ENCODE peak calls at places on chromosome 21, in four cellular contexts. One of them, this sample, is unnamed.

GRCh38 chr21:36388835-36389234 is 3.6 kb downstream of the CHAF1B start:
- DNase-seq in K562: no peak
- DNase-seq in HL-60: no peak
- DNase-seq in GM12878: no peak
- DNase-seq in this sample: no peak

GRCh38 chr21:37551406-37552355 is 185.1 kb downstream of the DYRK1A start:
- DNase-seq in K562: no peak
- DNase-seq in HL-60: no peak
- DNase-seq in GM12878: no peak
- DNase-seq in this sample: no peak

GRCh38 chr21:37496972-37497371 is 130.4 kb downstream of the DYRK1A start:
- DNase-seq in K562: no peak
- DNase-seq in HL-60: no peak
- DNase-seq in GM12878: no peak
- DNase-seq in this sample: no peak

GRCh38 chr21:28516011-28516410 is 476.7 kb downstream of the LTN1 start:
- DNase-seq in K562: no peak
- DNase-seq in HL-60: no peak
- DNase-seq in GM12878: no peak
- DNase-seq in this sample: no peak

GRCh38 chr21:46054447-46054846 is 43.5 kb upstream of the COL6A2 start:
- DNase-seq in K562: no peak
- DNase-seq in HL-60: no peak
- DNase-seq in GM12878: no peak
- DNase-seq in this sample: no peak

GRCh38 chr21:27526451-27526850 is 559.6 kb upstream of the ADAMTS5 start:
- DNase-seq in K562: no peak
- DNase-seq in HL-60: no peak
- DNase-seq in GM12878: no peak
- DNase-seq in this sample: no peak

GRCh38 chr21:16330340-16331319 is 600.8 kb downstream of the USP25 start:
- DNase-seq in K562: no peak
- DNase-seq in HL-60: peak
- DNase-seq in GM12878: no peak
- DNase-seq in this sample: no peak

GRCh38 chr21:17460094-17460493 is 52.7 kb upstream of the CXADR start:
- DNase-seq in K562: no peak
- DNase-seq in HL-60: no peak
- DNase-seq in GM12878: no peak
- DNase-seq in this sample: no peak

GRCh38 chr21:37642493-37642892 is 273.8 kb downstream of the KCNJ6 start:
- DNase-seq in K562: peak
- DNase-seq in HL-60: peak
- DNase-seq in GM12878: no peak
- DNase-seq in this sample: no peak

GRCh38 chr21:25385912-25386474 is 221.3 kb downstream of the MRPL39 start:
- DNase-seq in K562: peak
- DNase-seq in HL-60: no peak
- DNase-seq in GM12878: no peak
- DNase-seq in this sample: no peak

GRCh38 chr21:45894107-45894810 is 87.3 kb upstream of the COL6A1 start:
- DNase-seq in K562: no peak
- DNase-seq in HL-60: no peak
- DNase-seq in GM12878: no peak
- DNase-seq in this sample: no peak

GRCh38 chr21:37552496-37553399 is 186.2 kb downstream of the DYRK1A start:
- DNase-seq in K562: no peak
- DNase-seq in HL-60: no peak
- DNase-seq in GM12878: no peak
- DNase-seq in this sample: no peak

GRCh38 chr21:46210378-46211136 is 18.0 kb downstream of the LSS start:
- DNase-seq in K562: no peak
- DNase-seq in HL-60: no peak
- DNase-seq in GM12878: no peak
- DNase-seq in this sample: no peak

GRCh38 chr21:26966978-26967913 is at the start of gene ADAMTS5:
- DNase-seq in K562: no peak
- DNase-seq in HL-60: peak
- DNase-seq in GM12878: no peak
- DNase-seq in this sample: peak

GRCh38 chr21:14541840-14542495 is 4.1 kb downstream of the SAMSN1 start:
- DNase-seq in K562: no peak
- DNase-seq in HL-60: no peak
- DNase-seq in GM12878: no peak
- DNase-seq in this sample: no peak

GRCh38 chr21:38760017-38760761 is 45.5 kb upstream of the ETS2 start:
- DNase-seq in K562: no peak
- DNase-seq in HL-60: no peak
- DNase-seq in GM12878: no peak
- DNase-seq in this sample: no peak
- TF ChIP-seq SPI1 in K562: no peak
- TF ChIP-seq SPI1 in HL-60: no peak
- TF ChIP-seq SPI1 in GM12878: no peak
- TF ChIP-seq SPI1 in this sample: no peak

DNA sequence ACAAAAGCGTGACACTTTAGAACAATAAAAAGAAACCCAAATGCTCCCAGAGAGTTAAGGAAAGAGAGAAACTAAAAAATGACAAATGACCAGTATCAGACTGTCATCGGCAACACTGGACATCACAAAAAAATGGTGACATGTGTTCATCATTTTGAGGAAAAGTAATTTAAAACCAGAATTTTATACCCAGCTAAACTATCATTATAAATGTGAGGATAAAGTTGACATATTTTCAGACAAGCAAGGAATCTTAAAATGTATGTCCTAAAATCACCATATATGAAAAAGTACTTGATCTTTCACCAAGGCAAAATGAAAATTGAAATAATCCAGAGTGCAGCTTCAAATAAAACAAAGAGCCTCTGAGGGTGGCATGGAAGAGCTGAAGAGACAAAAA is 1.3 kb upstream of the KRTAP10-11 start:
- DNase-seq in K562: no peak
- DNase-seq in HL-60: no peak
- DNase-seq in GM12878: no peak
- DNase-seq in this sample: no peak
- TF ChIP-seq SPI1 in K562: no peak
- TF ChIP-seq SPI1 in HL-60: no peak
- TF ChIP-seq SPI1 in GM12878: no peak
- TF ChIP-seq SPI1 in this sample: no peak

GRCh38 chr21:35179990-35180557 is 131.0 kb upstream of the RUNX1 start:
- DNase-seq in K562: no peak
- DNase-seq in HL-60: no peak
- DNase-seq in GM12878: no peak
- DNase-seq in this sample: no peak

GRCh38 chr21:35178098-35178497 is 129.0 kb upstream of the RUNX1 start:
- DNase-seq in K562: no peak
- DNase-seq in HL-60: no peak
- DNase-seq in GM12878: no peak
- DNase-seq in this sample: no peak

GRCh38 chr21:35178812-35179211 is 129.7 kb upstream of the RUNX1 start:
- DNase-seq in K562: no peak
- DNase-seq in HL-60: no peak
- DNase-seq in GM12878: no peak
- DNase-seq in this sample: no peak
- TF ChIP-seq SPI1 in K562: no peak
- TF ChIP-seq SPI1 in HL-60: no peak
- TF ChIP-seq SPI1 in GM12878: no peak
- TF ChIP-seq SPI1 in this sample: no peak

GRCh38 chr21:31351438-31351837 is 7.4 kb upstream of the TIAM1 start:
- DNase-seq in K562: no peak
- DNase-seq in HL-60: no peak
- DNase-seq in GM12878: no peak
- DNase-seq in this sample: no peak
- TF ChIP-seq SPI1 in K562: no peak
- TF ChIP-seq SPI1 in HL-60: no peak
- TF ChIP-seq SPI1 in GM12878: no peak
- TF ChIP-seq SPI1 in this sample: no peak

GRCh38 chr21:30430170-30430655 is at the start of gene KRTAP13-4:
- DNase-seq in K562: no peak
- DNase-seq in HL-60: no peak
- DNase-seq in GM12878: no peak
- DNase-seq in this sample: no peak

GRCh38 chr21:30439975-30440374 is at the start of gene KRTAP15-1:
- DNase-seq in K562: no peak
- DNase-seq in HL-60: no peak
- DNase-seq in GM12878: no peak
- DNase-seq in this sample: no peak

GRCh38 chr21:30436986-30437385 is 3.1 kb upstream of the KRTAP15-1 start:
- DNase-seq in K562: no peak
- DNase-seq in HL-60: no peak
- DNase-seq in GM12878: no peak
- DNase-seq in this sample: no peak

DNA sequence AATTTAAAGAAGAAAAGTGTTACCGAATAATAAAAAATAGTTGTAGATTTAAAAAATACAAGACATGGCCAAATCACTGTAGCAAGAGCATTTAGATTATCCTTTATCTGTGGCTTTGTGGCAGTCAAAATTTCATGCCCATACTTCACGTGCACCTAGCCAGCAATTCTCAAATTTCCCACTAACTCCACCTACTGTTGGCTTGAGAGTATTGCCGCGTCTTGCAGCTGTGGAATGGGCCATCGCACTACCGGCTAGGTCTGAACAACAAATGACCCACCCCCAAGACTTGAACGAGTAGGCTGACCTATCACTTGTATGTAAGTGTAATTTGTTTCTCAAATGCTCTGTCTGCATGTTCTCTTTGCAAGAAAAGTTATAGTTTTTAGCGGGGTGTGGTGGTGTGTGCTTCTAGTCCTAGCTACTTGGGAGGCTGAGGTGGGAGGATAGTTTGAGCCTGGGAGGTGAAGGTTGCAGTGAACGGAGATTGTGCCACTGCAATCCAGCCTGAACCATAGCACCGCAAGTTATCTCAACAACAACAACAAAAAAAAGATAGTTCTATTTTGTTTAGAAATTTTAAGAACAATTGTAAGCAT is 4.1 kb downstream of the KRTAP13-4 start:
- DNase-seq in K562: peak
- DNase-seq in HL-60: peak
- DNase-seq in GM12878: no peak
- DNase-seq in this sample: no peak
- TF ChIP-seq SPI1 in K562: no peak
- TF ChIP-seq SPI1 in HL-60: no peak
- TF ChIP-seq SPI1 in GM12878: no peak
- TF ChIP-seq SPI1 in this sample: no peak

DNA sequence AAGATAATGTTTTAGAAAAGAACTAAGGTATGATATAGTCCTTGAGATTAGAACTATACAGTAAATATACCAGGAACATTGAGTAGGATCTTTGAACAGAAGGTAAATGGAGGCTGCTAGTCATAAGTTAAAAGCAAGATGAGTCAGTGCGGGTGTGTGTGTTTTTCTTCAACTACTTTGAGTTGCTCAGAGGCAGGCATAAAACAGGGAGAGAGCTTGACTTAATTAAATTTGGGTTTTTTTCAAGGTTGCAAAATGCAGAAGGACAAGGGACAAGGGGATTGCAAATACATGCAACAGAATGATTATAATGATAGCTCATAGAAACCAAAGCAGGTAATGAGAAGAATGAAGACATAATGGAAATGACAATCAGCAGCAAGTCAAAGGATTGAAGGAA is 815.1 kb downstream of the NCAM2 start:
- DNase-seq in K562: no peak
- DNase-seq in HL-60: no peak
- DNase-seq in GM12878: no peak
- DNase-seq in this sample: no peak
- TF ChIP-seq SPI1 in K562: no peak
- TF ChIP-seq SPI1 in HL-60: no peak
- TF ChIP-seq SPI1 in GM12878: no peak
- TF ChIP-seq SPI1 in this sample: no peak

DNA sequence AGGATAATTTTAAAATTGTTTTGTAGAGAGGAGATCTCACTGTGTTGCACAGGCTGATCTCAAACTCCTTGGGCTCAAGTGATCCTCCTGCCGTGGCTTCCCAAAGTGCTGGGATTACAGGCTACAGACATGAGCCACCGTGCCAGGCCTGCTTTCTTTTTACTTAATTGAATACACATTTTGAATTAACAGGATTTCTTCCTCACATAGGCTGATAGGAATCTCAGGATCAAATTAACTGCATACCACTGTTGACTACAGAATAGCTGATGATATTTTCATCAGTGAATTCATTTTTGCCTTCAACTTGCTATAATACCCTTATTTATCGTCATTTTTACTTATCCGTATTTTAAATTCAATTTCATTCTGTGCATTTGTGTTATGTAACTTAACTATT is 2010.6 kb downstream of the NCAM2 start:
- DNase-seq in K562: no peak
- DNase-seq in HL-60: no peak
- DNase-seq in GM12878: no peak
- DNase-seq in this sample: no peak
- TF ChIP-seq SPI1 in K562: no peak
- TF ChIP-seq SPI1 in HL-60: no peak
- TF ChIP-seq SPI1 in GM12878: no peak
- TF ChIP-seq SPI1 in this sample: no peak

GRCh38 chr21:35358008-35358407 is 308.9 kb upstream of the RUNX1 start:
- DNase-seq in K562: no peak
- DNase-seq in HL-60: no peak
- DNase-seq in GM12878: no peak
- DNase-seq in this sample: no peak
- TF ChIP-seq SPI1 in K562: no peak
- TF ChIP-seq SPI1 in HL-60: peak
- TF ChIP-seq SPI1 in GM12878: no peak
- TF ChIP-seq SPI1 in this sample: peak

GRCh38 chr21:29938968-29939858 is 583 bp downstream of the GRIK1 start:
- DNase-seq in K562: no peak
- DNase-seq in HL-60: no peak
- DNase-seq in GM12878: no peak
- DNase-seq in this sample: no peak
- TF ChIP-seq SPI1 in K562: no peak
- TF ChIP-seq SPI1 in HL-60: no peak
- TF ChIP-seq SPI1 in GM12878: no peak
- TF ChIP-seq SPI1 in this sample: no peak

DNA sequence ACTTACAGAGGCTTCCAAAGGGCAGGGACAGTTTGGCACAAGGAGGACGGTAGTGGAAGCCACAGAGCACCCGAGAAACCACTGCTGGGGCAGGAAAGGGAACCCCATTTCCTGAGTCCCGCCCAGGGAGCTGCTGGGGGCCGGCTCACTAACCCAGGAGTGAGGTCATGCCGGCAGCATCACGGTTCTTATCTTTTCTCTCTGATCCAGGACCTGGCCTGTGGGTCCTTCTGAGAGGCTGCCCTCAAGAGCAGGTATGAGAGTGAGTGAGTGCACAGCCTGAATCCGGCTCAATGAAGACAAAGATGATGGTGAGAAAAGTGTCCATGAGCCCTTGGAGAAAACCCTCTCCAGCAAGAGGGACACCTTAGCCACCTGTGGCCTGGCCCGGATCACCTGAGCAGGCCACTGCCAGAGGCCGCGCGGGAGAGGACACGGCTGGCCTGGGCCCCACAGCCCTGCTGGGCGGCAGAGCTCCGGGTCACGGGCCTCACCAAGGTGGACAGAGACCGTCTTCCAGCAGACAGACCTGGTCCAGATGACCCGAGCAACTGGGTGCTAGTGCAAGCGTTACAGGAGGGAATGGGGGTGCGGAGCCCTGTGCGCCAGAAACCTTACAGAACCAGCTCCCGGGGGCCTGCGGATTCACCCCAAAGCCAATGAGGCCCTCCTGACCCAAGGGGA is 94.9 kb downstream of the RIPK4 start:
- DNase-seq in K562: no peak
- DNase-seq in HL-60: no peak
- DNase-seq in GM12878: no peak
- DNase-seq in this sample: no peak
- TF ChIP-seq SPI1 in K562: no peak
- TF ChIP-seq SPI1 in HL-60: no peak
- TF ChIP-seq SPI1 in GM12878: no peak
- TF ChIP-seq SPI1 in this sample: no peak